ENCODE peak calls at places on chromosomes 16 and 17, in ten cellular contexts. One of them, this sample, is unnamed.

GRCh38 chr17:65387322-65387721 is 174.1 kb downstream of the AXIN2 start:
- DNase-seq in left colon: no peak
- DNase-seq in A549: no peak
- DNase-seq in WTC11: no peak
- DNase-seq in aorta: no peak
- DNase-seq in AG04449: no peak
- DNase-seq in endodermal cell: no peak
- DNase-seq in GM19239: no peak
- DNase-seq in activated CD8-positive, alpha-beta memory T cell treated with anti-CD3 and anti-CD28 coated beads, Interleukin-2, amount 50 U/mL, for 48 hours: no peak
- DNase-seq in NCI-H748 treated with DMSO at 0.1 percent for 48 hours: no peak
- DNase-seq in this sample: no peak

GRCh38 chr16:4529085-4530060 is 9.2 kb downstream of the CDIP1 start:
- DNase-seq in endodermal cell: peak
- DNase-seq in activated CD8-positive, alpha-beta memory T cell treated with anti-CD3 and anti-CD28 coated beads, Interleukin-2, amount 50 U/mL, for 48 hours: no peak
- DNase-seq in WTC11: peak
- DNase-seq in aorta: no peak
- DNase-seq in left colon: no peak
- DNase-seq in NCI-H748 treated with DMSO at 0.1 percent for 48 hours: no peak
- DNase-seq in AG04449: no peak
- DNase-seq in A549: no peak
- DNase-seq in GM19239: no peak
- DNase-seq in this sample: peak

GRCh38 chr16:85522842-85523601 is 90.1 kb upstream of the GSE1 start:
- DNase-seq in endodermal cell: no peak
- DNase-seq in WTC11: no peak
- DNase-seq in NCI-H748 treated with DMSO at 0.1 percent for 48 hours: no peak
- DNase-seq in activated CD8-positive, alpha-beta memory T cell treated with anti-CD3 and anti-CD28 coated beads, Interleukin-2, amount 50 U/mL, for 48 hours: no peak
- DNase-seq in aorta: peak
- DNase-seq in A549: no peak
- DNase-seq in GM19239: no peak
- DNase-seq in left colon: peak
- DNase-seq in AG04449: no peak
- DNase-seq in this sample: peak

GRCh38 chr17:80430446-80431245 is 15.7 kb downstream of the ENDOV start:
- DNase-seq in aorta: no peak
- DNase-seq in AG04449: no peak
- DNase-seq in GM19239: no peak
- DNase-seq in WTC11: no peak
- DNase-seq in NCI-H748 treated with DMSO at 0.1 percent for 48 hours: no peak
- DNase-seq in endodermal cell: no peak
- DNase-seq in left colon: no peak
- DNase-seq in A549: no peak
- DNase-seq in activated CD8-positive, alpha-beta memory T cell treated with anti-CD3 and anti-CD28 coated beads, Interleukin-2, amount 50 U/mL, for 48 hours: no peak
- DNase-seq in this sample: no peak

GRCh38 chr17:37339321-37339720 is 36.5 kb upstream of the C17orf78 start:
- DNase-seq in GM19239: no peak
- DNase-seq in endodermal cell: no peak
- DNase-seq in AG04449: no peak
- DNase-seq in NCI-H748 treated with DMSO at 0.1 percent for 48 hours: no peak
- DNase-seq in A549: no peak
- DNase-seq in WTC11: no peak
- DNase-seq in activated CD8-positive, alpha-beta memory T cell treated with anti-CD3 and anti-CD28 coated beads, Interleukin-2, amount 50 U/mL, for 48 hours: no peak
- DNase-seq in aorta: no peak
- DNase-seq in left colon: no peak
- DNase-seq in this sample: peak

GRCh38 chr17:81308161-81308560 is 13.1 kb upstream of the SLC38A10 start:
- DNase-seq in A549: no peak
- DNase-seq in left colon: no peak
- DNase-seq in NCI-H748 treated with DMSO at 0.1 percent for 48 hours: no peak
- DNase-seq in activated CD8-positive, alpha-beta memory T cell treated with anti-CD3 and anti-CD28 coated beads, Interleukin-2, amount 50 U/mL, for 48 hours: no peak
- DNase-seq in endodermal cell: no peak
- DNase-seq in aorta: no peak
- DNase-seq in WTC11: no peak
- DNase-seq in GM19239: no peak
- DNase-seq in AG04449: no peak
- DNase-seq in this sample: no peak

GRCh38 chr17:66885417-66885816 is 50.5 kb downstream of the CACNG5 start:
- DNase-seq in WTC11: no peak
- DNase-seq in NCI-H748 treated with DMSO at 0.1 percent for 48 hours: no peak
- DNase-seq in endodermal cell: no peak
- DNase-seq in A549: no peak
- DNase-seq in left colon: no peak
- DNase-seq in aorta: no peak
- DNase-seq in GM19239: no peak
- DNase-seq in activated CD8-positive, alpha-beta memory T cell treated with anti-CD3 and anti-CD28 coated beads, Interleukin-2, amount 50 U/mL, for 48 hours: no peak
- DNase-seq in AG04449: no peak
- DNase-seq in this sample: no peak

GRCh38 chr16:24255446-24256352 is at the start of gene CACNG3:
- DNase-seq in A549: peak
- DNase-seq in endodermal cell: peak
- DNase-seq in AG04449: no peak
- DNase-seq in activated CD8-positive, alpha-beta memory T cell treated with anti-CD3 and anti-CD28 coated beads, Interleukin-2, amount 50 U/mL, for 48 hours: peak
- DNase-seq in WTC11: peak
- DNase-seq in NCI-H748 treated with DMSO at 0.1 percent for 48 hours: no peak
- DNase-seq in aorta: peak
- DNase-seq in GM19239: peak
- DNase-seq in left colon: peak
- DNase-seq in this sample: no peak

GRCh38 chr17:62902573-62903229 is 63.3 kb upstream of the TANC2 start:
- DNase-seq in AG04449: no peak
- DNase-seq in A549: no peak
- DNase-seq in WTC11: no peak
- DNase-seq in left colon: no peak
- DNase-seq in NCI-H748 treated with DMSO at 0.1 percent for 48 hours: no peak
- DNase-seq in activated CD8-positive, alpha-beta memory T cell treated with anti-CD3 and anti-CD28 coated beads, Interleukin-2, amount 50 U/mL, for 48 hours: no peak
- DNase-seq in aorta: no peak
- DNase-seq in GM19239: no peak
- DNase-seq in endodermal cell: no peak
- DNase-seq in this sample: no peak

GRCh38 chr16:83826146-83826913 is 18.6 kb downstream of the HSBP1 start:
- DNase-seq in AG04449: no peak
- DNase-seq in aorta: peak
- DNase-seq in WTC11: peak
- DNase-seq in left colon: peak
- DNase-seq in A549: peak
- DNase-seq in activated CD8-positive, alpha-beta memory T cell treated with anti-CD3 and anti-CD28 coated beads, Interleukin-2, amount 50 U/mL, for 48 hours: peak
- DNase-seq in GM19239: peak
- DNase-seq in NCI-H748 treated with DMSO at 0.1 percent for 48 hours: peak
- DNase-seq in endodermal cell: peak
- DNase-seq in this sample: peak

GRCh38 chr17:333626-334396 is 18.8 kb downstream of the RPH3AL start:
- DNase-seq in A549: no peak
- DNase-seq in WTC11: peak
- DNase-seq in AG04449: no peak
- DNase-seq in NCI-H748 treated with DMSO at 0.1 percent for 48 hours: no peak
- DNase-seq in aorta: peak
- DNase-seq in left colon: peak
- DNase-seq in endodermal cell: peak
- DNase-seq in GM19239: no peak
- DNase-seq in activated CD8-positive, alpha-beta memory T cell treated with anti-CD3 and anti-CD28 coated beads, Interleukin-2, amount 50 U/mL, for 48 hours: no peak
- DNase-seq in this sample: peak

GRCh38 chr17:17937450-17937849 is 34.8 kb downstream of the TOM1L2 start:
- DNase-seq in left colon: no peak
- DNase-seq in activated CD8-positive, alpha-beta memory T cell treated with anti-CD3 and anti-CD28 coated beads, Interleukin-2, amount 50 U/mL, for 48 hours: no peak
- DNase-seq in NCI-H748 treated with DMSO at 0.1 percent for 48 hours: no peak
- DNase-seq in endodermal cell: no peak
- DNase-seq in WTC11: no peak
- DNase-seq in GM19239: no peak
- DNase-seq in A549: no peak
- DNase-seq in AG04449: no peak
- DNase-seq in aorta: no peak
- DNase-seq in this sample: peak

GRCh38 chr16:49637933-49638695 is 217.8 kb downstream of the ZNF423 start:
- DNase-seq in AG04449: no peak
- DNase-seq in aorta: no peak
- DNase-seq in GM19239: no peak
- DNase-seq in left colon: no peak
- DNase-seq in NCI-H748 treated with DMSO at 0.1 percent for 48 hours: no peak
- DNase-seq in endodermal cell: peak
- DNase-seq in WTC11: no peak
- DNase-seq in activated CD8-positive, alpha-beta memory T cell treated with anti-CD3 and anti-CD28 coated beads, Interleukin-2, amount 50 U/mL, for 48 hours: no peak
- DNase-seq in A549: no peak
- DNase-seq in this sample: no peak

GRCh38 chr16:22625948-22626347 is 115.3 kb downstream of the NPIPB5 start:
- DNase-seq in A549: no peak
- DNase-seq in GM19239: no peak
- DNase-seq in left colon: no peak
- DNase-seq in AG04449: no peak
- DNase-seq in WTC11: no peak
- DNase-seq in activated CD8-positive, alpha-beta memory T cell treated with anti-CD3 and anti-CD28 coated beads, Interleukin-2, amount 50 U/mL, for 48 hours: no peak
- DNase-seq in aorta: no peak
- DNase-seq in NCI-H748 treated with DMSO at 0.1 percent for 48 hours: no peak
- DNase-seq in endodermal cell: no peak
- DNase-seq in this sample: no peak

GRCh38 chr17:81479175-81479574 is 33.4 kb downstream of the ACTG1 start:
- DNase-seq in A549: no peak
- DNase-seq in left colon: no peak
- DNase-seq in AG04449: no peak
- DNase-seq in aorta: no peak
- DNase-seq in GM19239: no peak
- DNase-seq in WTC11: no peak
- DNase-seq in endodermal cell: no peak
- DNase-seq in activated CD8-positive, alpha-beta memory T cell treated with anti-CD3 and anti-CD28 coated beads, Interleukin-2, amount 50 U/mL, for 48 hours: no peak
- DNase-seq in NCI-H748 treated with DMSO at 0.1 percent for 48 hours: no peak
- DNase-seq in this sample: no peak

This sample was measured in cerebellar cortex.